ENCODE peak calls at places on chromosomes 13 and 19, in nine cellular contexts. X is astrocyte of the spinal cord; P is kidney epithelial cell; O is pons; J is cardiac fibroblast; T is RPMI8226; I is CD4-positive, CD25-positive, alpha-beta regulatory T cell; D is tibial artery; V is globus pallidus. N is an unnamed sample.

GRCh38 chr13:60838581-60838980 is 441.6 kb downstream of the TDRD3 start:
- DNase-seq in X (no peak), P (peak), O (no peak), J (no peak), T (no peak), I (no peak), D (no peak), V (no peak), N (no peak)

GRCh38 chr13:76848596-76848995 is 37.6 kb downstream of the KCTD12 start:
- DNase-seq in X (no peak), P (no peak), O (peak), J (peak), T (no peak), I (no peak), D (peak), V (no peak), N (peak)

GRCh38 chr19:31185261-31185660 is 164.0 kb downstream of the TSHZ3 start:
- DNase-seq in X (no peak), P (no peak), O (no peak), J (peak), T (no peak), I (no peak), D (no peak), V (no peak), N (no peak)

GRCh38 chr19:14395710-14396338 is 14.6 kb downstream of the ADGRE5 start:
- DNase-seq in X (no peak), P (no peak), O (no peak), J (no peak), T (no peak), I (no peak), D (no peak), V (no peak), N (no peak)

GRCh38 chr19:51000981-51001380 is 423 bp downstream of the KLK8 start:
- DNase-seq in X (no peak), P (no peak), O (no peak), J (no peak), T (no peak), I (no peak), D (no peak), V (no peak), N (no peak)

GRCh38 chr13:94033830-94034642 is 445.4 kb downstream of the DCT start:
- DNase-seq in X (peak), P (no peak), O (no peak), J (no peak), T (no peak), I (no peak), D (no peak), V (no peak), N (no peak)

GRCh38 chr19:21568816-21569496 is 63.6 kb downstream of the ZNF429 start:
- DNase-seq in X (peak), P (peak), O (peak), J (peak), T (peak), I (peak), D (peak), V (peak), N (peak)

GRCh38 chr19:52170863-52171320 is 529 bp downstream of the ZNF836 start:
- DNase-seq in X (no peak), P (no peak), O (no peak), J (no peak), T (peak), I (no peak), D (peak), V (no peak), N (no peak)

GRCh38 chr13:111202745-111203144 is 87.6 kb downstream of the ARHGEF7 start:
- DNase-seq in X (peak), P (no peak), O (peak), J (peak), T (no peak), I (no peak), D (no peak), V (no peak), N (peak)

GRCh38 chr13:73417012-73417615 is 358.3 kb downstream of the KLF5 start:
- DNase-seq in X (no peak), P (no peak), O (no peak), J (peak), T (peak), I (no peak), D (no peak), V (no peak), N (no peak)

GRCh38 chr13:35818577-35819165 is 312.5 kb downstream of the DCLK1 start:
- DNase-seq in X (peak), P (peak), O (peak), J (peak), T (peak), I (no peak), D (no peak), V (peak), N (no peak)

GRCh38 chr19:49400034-49400433 is 12.0 kb downstream of the KASH5 start:
- DNase-seq in X (no peak), P (no peak), O (no peak), J (peak), T (no peak), I (no peak), D (no peak), V (no peak), N (no peak)

GRCh38 chr13:96075953-96076543 is 13.9 kb upstream of the HS6ST3 start:
- DNase-seq in X (peak), P (no peak), O (no peak), J (peak), T (peak), I (no peak), D (no peak), V (no peak), N (no peak)

GRCh38 chr13:52025475-52026245 is 1.2 kb downstream of the UTP14C start:
- DNase-seq in X (no peak), P (no peak), O (no peak), J (no peak), T (no peak), I (no peak), D (no peak), V (no peak), N (no peak)

GRCh38 chr13:99086149-99086868 is 108.4 kb upstream of the DOCK9 start:
- DNase-seq in X (peak), P (no peak), O (no peak), J (peak), T (peak), I (peak), D (peak), V (peak), N (no peak)

GRCh38 chr13:41782086-41782485 is 178.8 kb downstream of the VWA8 start:
- DNase-seq in X (no peak), P (no peak), O (peak), J (no peak), T (no peak), I (no peak), D (no peak), V (peak), N (no peak)

GRCh38 chr13:20383058-20383457 is 142.6 kb downstream of the CRYL1 start:
- DNase-seq in X (no peak), P (no peak), O (no peak), J (no peak), T (no peak), I (no peak), D (no peak), V (no peak), N (no peak)

GRCh38 chr13:45781553-45782326 is 69.8 kb downstream of the SIAH3 start:
- DNase-seq in X (peak), P (no peak), O (no peak), J (no peak), T (peak), I (no peak), D (peak), V (no peak), N (no peak)

GRCh38 chr13:78997902-78998654 is 339.1 kb upstream of the OBI1 start:
- DNase-seq in X (no peak), P (no peak), O (no peak), J (no peak), T (peak), I (no peak), D (no peak), V (no peak), N (no peak)

GRCh38 chr19:15198006-15198356 is 2.8 kb downstream of the NOTCH3 start:
- DNase-seq in X (no peak), P (no peak), O (no peak), J (no peak), T (no peak), I (no peak), D (peak), V (no peak), N (no peak)

GRCh38 chr19:14073232-14073924 is 792 bp downstream of the MISP3 start:
- DNase-seq in X (peak), P (no peak), O (peak), J (peak), T (peak), I (peak), D (peak), V (peak), N (peak)

GRCh38 chr19:2840794-2841790 is at the start of gene ZNF555:
- DNase-seq in X (peak), P (peak), O (peak), J (peak), T (peak), I (peak), D (peak), V (peak), N (peak)

GRCh38 chr13:112970552-112971287 is 1.7 kb downstream of the MCF2L start:
- DNase-seq in X (no peak), P (no peak), O (no peak), J (no peak), T (no peak), I (no peak), D (peak), V (no peak), N (no peak)

GRCh38 chr19:34094960-34095359 is 77.3 kb upstream of the LSM14A start:
- DNase-seq in X (no peak), P (no peak), O (no peak), J (no peak), T (no peak), I (no peak), D (no peak), V (no peak), N (no peak)

GRCh38 chr13:45714170-45714569 is 12.1 kb downstream of the CBY2 start:
- DNase-seq in X (no peak), P (no peak), O (no peak), J (no peak), T (no peak), I (no peak), D (no peak), V (no peak), N (no peak)

GRCh38 chr13:77172650-77173049 is 145.7 kb upstream of the FBXL3 start:
- DNase-seq in X (no peak), P (no peak), O (no peak), J (no peak), T (no peak), I (no peak), D (no peak), V (no peak), N (no peak)

GRCh38 chr13:19663416-19663979 is 30.0 kb downstream of the MPHOSPH8 start:
- DNase-seq in X (no peak), P (no peak), O (no peak), J (no peak), T (no peak), I (no peak), D (no peak), V (no peak), N (no peak)

GRCh38 chr13:79995334-79995733 is 345.6 kb downstream of the SPRY2 start:
- DNase-seq in X (peak), P (peak), O (no peak), J (peak), T (no peak), I (no peak), D (no peak), V (no peak), N (no peak)

GRCh38 chr19:289651-290538 is 1.3 kb downstream of the PLPP2 start:
- DNase-seq in X (peak), P (peak), O (no peak), J (peak), T (peak), I (no peak), D (no peak), V (no peak), N (no peak)

GRCh38 chr19:33804021-33804799 is 7.5 kb downstream of the KCTD15 start:
- DNase-seq in X (peak), P (no peak), O (peak), J (peak), T (no peak), I (no peak), D (peak), V (peak), N (peak)

GRCh38 chr19:9958451-9958850 is 22.1 kb upstream of the OLFM2 start:
- DNase-seq in X (peak), P (no peak), O (no peak), J (peak), T (no peak), I (no peak), D (no peak), V (no peak), N (no peak)

GRCh38 chr13:38180100-38180499 is 169.6 kb upstream of the UFM1 start:
- DNase-seq in X (peak), P (no peak), O (no peak), J (peak), T (no peak), I (no peak), D (no peak), V (no peak), N (no peak)

GRCh38 chr13:114101325-114101821 is 31.1 kb downstream of the RASA3 start:
- DNase-seq in X (no peak), P (no peak), O (no peak), J (no peak), T (peak), I (no peak), D (peak), V (no peak), N (no peak)

N was measured in ascending aorta.